ENCODE peak calls at places on chromosomes 13 and 19, in four cellular contexts. J, P, C and L are unnamed samples.

GRCh38 chr13:32075150-32075851 is 43.7 kb downstream of the FRY start:
- DNase-seq in J (peak; percentile 80), P (no peak), C (no peak), L (no peak)

GRCh38 chr13:34672631-34673030 is 269.4 kb upstream of the NBEA start:
- DNase-seq in J (no peak), P (no peak), C (no peak), L (no peak)

GRCh38 chr19:19514215-19514633 is 1.1 kb downstream of the TSSK6 start:
- DNase-seq in J (no peak), P (no peak), C (no peak), L (no peak)

GRCh38 chr19:29506619-29506911 is 19.2 kb upstream of the VSTM2B start:
- DNase-seq in J (no peak), P (no peak), C (no peak), L (no peak)

GRCh38 chr13:86446311-86446710 is 647.1 kb upstream of the SLITRK6 start:
- DNase-seq in J (no peak), P (no peak), C (peak; percentile 87), L (no peak)

GRCh38 chr13:20331949-20332348 is 99.8 kb upstream of the GJB6 start:
- DNase-seq in J (no peak), P (no peak), C (no peak), L (no peak)

GRCh38 chr13:86932935-86933334 is 738.2 kb upstream of the SLITRK5 start:
- DNase-seq in J (no peak), P (no peak), C (no peak), L (no peak)

GRCh38 chr13:50521750-50522149 is 321.7 kb downstream of the DLEU7 start:
- DNase-seq in J (peak; percentile 39), P (no peak), C (no peak), L (no peak)

GRCh38 chr13:65497265-65497664 is 1732.9 kb downstream of the PCDH9 start:
- DNase-seq in J (no peak), P (no peak), C (peak; percentile 2), L (no peak)

GRCh38 chr13:55244991-55245644 is 1895.6 kb upstream of the PRR20A start:
- DNase-seq in J (peak; percentile 1), P (peak; percentile 3), C (peak; percentile 2), L (no peak)

GRCh38 chr13:113029487-113030258 is 60.7 kb downstream of the MCF2L start:
- DNase-seq in J (peak; percentile 25), P (peak; percentile 92), C (peak; percentile 8), L (peak; percentile 27)

GRCh38 chr19:38718747-38719543 is 25.3 kb downstream of the CAPN12 start:
- DNase-seq in J (no peak), P (peak; percentile 64), C (peak; percentile 61), L (no peak)

GRCh38 chr13:107764012-107764411 is 451.3 kb downstream of the LIG4 start:
- DNase-seq in J (no peak), P (no peak), C (no peak), L (no peak)

GRCh38 chr19:2577722-2578335 is 101.9 kb downstream of the GADD45B start:
- DNase-seq in J (no peak), P (no peak), C (no peak), L (no peak)

GRCh38 chr13:110521296-110521680 is 40.2 kb downstream of the RAB20 start:
- DNase-seq in J (no peak), P (no peak), C (no peak), L (no peak)

DNA sequence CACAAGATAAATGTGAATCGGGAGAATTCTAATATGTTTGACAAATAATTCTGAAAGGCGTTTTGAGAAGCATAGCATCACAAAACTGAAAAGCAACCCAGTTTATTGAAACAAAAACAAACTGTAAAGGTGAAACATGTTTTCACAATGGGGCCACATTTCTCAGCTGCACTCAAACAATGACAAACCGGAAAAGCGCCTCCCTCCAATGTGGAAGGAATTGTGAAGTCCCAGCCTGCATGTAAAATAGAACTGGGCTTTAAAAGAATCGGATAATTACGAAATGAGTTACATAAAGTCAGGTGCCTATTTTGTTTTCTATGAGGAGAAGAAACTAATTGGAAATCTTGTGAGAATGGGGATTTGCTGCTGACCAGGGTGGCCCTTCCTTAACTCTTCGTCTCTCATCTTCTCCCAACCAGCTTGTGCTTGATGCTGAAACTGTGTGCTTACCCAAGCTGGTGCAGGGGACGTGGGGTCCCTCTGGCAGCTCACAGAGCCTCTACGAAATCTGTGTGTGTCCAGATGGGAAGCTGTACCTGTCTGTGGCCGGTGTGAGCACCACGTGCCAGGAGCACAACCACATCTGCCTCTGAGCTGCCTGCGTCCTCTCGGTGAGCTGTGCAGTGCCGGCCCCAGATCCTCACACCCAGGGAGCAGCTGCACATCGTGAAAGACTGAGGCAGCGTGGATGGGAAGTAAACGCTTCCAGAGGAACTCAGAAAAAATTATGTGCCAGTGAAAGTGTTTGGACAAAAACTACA is 109.4 kb downstream of the SACS start:
- DNase-seq in J (no peak), P (no peak), C (no peak), L (no peak)
- H3K4me3 ChIP-seq in J (no peak overlapping the region), P (no peak overlapping the region), C (no peak overlapping the region), L (no peak overlapping the region)

GRCh38 chr13:99301913-99302636 is 5.1 kb downstream of the GPR183 start:
- DNase-seq in J (no peak), P (no peak), C (no peak), L (peak; percentile 70)

GRCh38 chr13:99304541-99304940 is 2.7 kb downstream of the GPR183 start:
- DNase-seq in J (no peak), P (no peak), C (no peak), L (no peak)

GRCh38 chr13:99305180-99305965 is 1.8 kb downstream of the GPR183 start:
- DNase-seq in J (no peak), P (no peak), C (no peak), L (no peak)

GRCh38 chr13:99302637-99303505 is 4.3 kb downstream of the GPR183 start:
- DNase-seq in J (no peak), P (no peak), C (no peak), L (no peak)

GRCh38 chr13:99303863-99304521 is 3.2 kb downstream of the GPR183 start:
- DNase-seq in J (no peak), P (no peak), C (no peak), L (peak; percentile 95)
- H3K27ac ChIP-seq in J (no peak overlapping the region), P (no peak overlapping the region), C (no peak overlapping the region), L (peak overlapping the region; percentile 93)

GRCh38 chr19:47226426-47227346 is 4.3 kb downstream of the BBC3 start:
- DNase-seq in J (peak; percentile 89), P (peak; percentile 60), C (peak; percentile 95), L (peak; percentile 89)
- TF ChIP-seq REST in J (no peak), P (no peak), C (no peak), L (no peak)

GRCh38 chr19:14055396-14055795 is 6.5 kb downstream of the PALM3 start:
- DNase-seq in J (no peak), P (no peak), C (no peak), L (no peak)
- H3K4me3 ChIP-seq in J (no peak overlapping the region), P (no peak overlapping the region), C (no peak overlapping the region), L (no peak overlapping the region)

DNA sequence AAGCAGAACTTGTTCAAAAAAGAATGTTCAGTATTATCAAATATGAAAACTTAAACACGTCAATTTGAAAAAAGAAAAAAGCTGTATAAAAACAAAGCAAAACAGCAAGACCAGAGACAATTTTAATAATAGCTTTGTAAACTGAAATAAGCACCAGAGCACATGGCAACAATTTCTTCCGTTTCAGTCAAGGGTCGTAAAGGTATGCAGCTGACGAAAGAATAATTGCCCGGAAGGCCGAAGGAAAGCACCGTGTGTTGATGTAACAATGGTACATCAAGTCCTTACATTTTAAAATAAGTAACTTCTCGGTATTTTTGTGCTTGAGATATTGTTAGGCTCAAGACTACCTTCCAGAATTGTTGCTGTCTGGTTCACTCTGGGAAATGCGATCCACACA is 1.7 kb downstream of the PROSER1 start:
- DNase-seq in J (peak; percentile 25), P (no peak), C (no peak), L (peak; percentile 39)
- H3K27ac ChIP-seq in J (peak overlapping the region; percentile 88), P (no peak overlapping the region), C (peak overlapping the region; percentile 19), L (peak overlapping the region; percentile 91)

GRCh38 chr13:97258801-97259200 is 36.7 kb downstream of the MBNL2 start:
- DNase-seq in J (no peak), P (no peak), C (no peak), L (no peak)

GRCh38 chr13:97257800-97258799 is 36.0 kb downstream of the MBNL2 start:
- DNase-seq in J (peak; percentile 87), P (no peak), C (peak; percentile 95), L (no peak)

GRCh38 chr13:97261254-97262015 is 39.3 kb downstream of the MBNL2 start:
- DNase-seq in J (no peak), P (no peak), C (no peak), L (no peak)

GRCh38 chr13:97262058-97262457 is 39.9 kb downstream of the MBNL2 start:
- DNase-seq in J (no peak), P (no peak), C (no peak), L (no peak)

GRCh38 chr13:97259787-97260641 is 37.9 kb downstream of the MBNL2 start:
- DNase-seq in J (peak; percentile 77), P (no peak), C (peak; percentile 77), L (no peak)
- TF ChIP-seq REST in J (no peak), P (no peak), C (no peak), L (no peak)

GRCh38 chr13:30863231-30863630 is 42.8 kb upstream of the MEDAG start:
- DNase-seq in J (no peak), P (no peak), C (no peak), L (no peak)

GRCh38 chr13:30866692-30867669 is 39.1 kb upstream of the MEDAG start:
- DNase-seq in J (no peak), P (peak; percentile 72), C (no peak), L (no peak)

GRCh38 chr13:30863796-30864195 is 42.3 kb upstream of the MEDAG start:
- DNase-seq in J (no peak), P (no peak), C (no peak), L (no peak)

GRCh38 chr13:30864352-30865130 is 41.5 kb upstream of the MEDAG start:
- DNase-seq in J (no peak), P (peak; percentile 71), C (no peak), L (no peak)

GRCh38 chr13:30865131-30866009 is 40.7 kb upstream of the MEDAG start:
- DNase-seq in J (peak; percentile 80), P (peak; percentile 80), C (peak; percentile 81), L (peak; percentile 71)
- H3K4me3 ChIP-seq in J (peak overlapping the region; percentile 40), P (no peak overlapping the region), C (no peak overlapping the region), L (no peak overlapping the region)

GRCh38 chr19:15294591-15294990 is 37.7 kb downstream of the BRD4 start:
- DNase-seq in J (no peak), P (peak; percentile 74), C (no peak), L (no peak)
- H3K27ac ChIP-seq in J (peak overlapping the region; percentile 97), P (peak overlapping the region; percentile 98), C (peak overlapping the region; percentile 88), L (no peak overlapping the region)